ENCODE peak calls at places on chromosomes 4 and X, in six cellular contexts. I is WTC11, F is HCT116, O is H1, U is HepG2, E is K562. N is an unnamed sample.

GRCh38 chr4:186948361-186949291 is 225.0 kb upstream of the FAT1 start:
- DNase-seq in I (peak; percentile 68), F (no peak), O (no peak), U (no peak), E (peak; percentile 18), N (no peak)

GRCh38 chr4:1367936-1368289 is 20.9 kb downstream of the UVSSA start:
- DNase-seq in I (peak; percentile 10), F (no peak), O (no peak), U (no peak), E (no peak), N (no peak)

GRCh38 chr4:165355900-165356300 is 22.9 kb upstream of the CPE start:
- DNase-seq in I (peak; percentile 63), F (peak; percentile 59), O (no peak), U (peak; percentile 72), E (no peak), N (no peak)

GRCh38 chr4:34039766-34040165 is 2204.5 kb downstream of the ARAP2 start:
- DNase-seq in I (no peak), F (no peak), O (no peak), U (peak; percentile 1), E (peak; percentile 7), N (no peak)

GRCh38 chrX:146615807-146616206 is 193.8 kb upstream of the CXorf51B start:
- DNase-seq in I (no peak), F (no peak), O (no peak), U (no peak), E (no peak), N (no peak)

GRCh38 chr4:99336553-99336952 is 15.4 kb upstream of the ADH1B start:
- DNase-seq in I (no peak), F (no peak), O (no peak), U (no peak), E (no peak), N (no peak)

GRCh38 chr4:40055873-40056721 is 553 bp upstream of the N4BP2 start:
- DNase-seq in I (peak; percentile 77), F (no peak), O (no peak), U (peak; percentile 30), E (peak; percentile 68), N (no peak)

GRCh38 chrX:80721186-80721585 is 88.5 kb downstream of the BRWD3 start:
- DNase-seq in I (no peak), F (no peak), O (no peak), U (no peak), E (no peak), N (no peak)

GRCh38 chrX:153438522-153438921 is 7.3 kb downstream of the TREX2 start:
- DNase-seq in I (no peak), F (no peak), O (no peak), U (peak; percentile 20), E (no peak), N (no peak)

GRCh38 chrX:80879143-80879542 is 69.5 kb upstream of the BRWD3 start:
- DNase-seq in I (no peak), F (no peak), O (no peak), U (no peak), E (no peak), N (no peak)

GRCh38 chrX:77431227-77431626 is 16.0 kb upstream of the FGF16 start:
- DNase-seq in I (no peak), F (no peak), O (no peak), U (no peak), E (no peak), N (no peak)

GRCh38 chrX:23394421-23394820 is 59.8 kb downstream of the PTCHD1 start:
- DNase-seq in I (no peak), F (no peak), O (no peak), U (no peak), E (no peak), N (no peak)

GRCh38 chr4:18464160-18464559 is 442.6 kb upstream of the LCORL start:
- DNase-seq in I (no peak), F (no peak), O (no peak), U (no peak), E (no peak), N (no peak)
- TF ChIP-seq ATF3 in I (no peak), F (no peak), O (no peak), U (no peak), E (no peak), N (no peak)

DNA sequence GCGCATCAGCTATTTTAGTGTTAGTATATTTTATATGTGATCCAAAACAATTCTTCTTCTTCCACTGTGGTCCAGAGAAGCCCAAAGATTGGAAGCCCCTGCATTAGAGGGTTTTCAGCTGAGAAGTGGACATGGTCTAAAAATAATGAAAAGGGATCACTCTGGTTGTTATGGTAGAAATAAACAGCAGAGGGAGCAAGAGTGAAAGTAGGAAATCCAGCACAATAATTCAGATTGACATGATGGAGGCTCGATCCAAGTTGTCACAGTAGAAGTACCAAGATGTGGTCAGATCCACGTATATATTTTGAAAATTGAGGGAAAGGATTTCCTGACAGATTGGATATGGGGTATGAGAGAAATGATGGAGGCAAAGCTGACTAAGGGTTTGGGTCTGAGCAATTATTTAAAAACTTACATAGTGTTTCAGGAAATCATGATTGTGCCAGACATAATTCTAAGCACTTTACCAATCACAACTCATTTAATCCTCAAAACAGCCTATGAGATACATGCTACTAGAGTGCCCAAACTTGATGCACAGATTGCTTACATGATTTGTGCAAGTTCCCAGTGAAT is 17.0 kb upstream of the TMEM144 start:
- DNase-seq in I (no peak), F (peak; percentile 40), O (no peak), U (peak; percentile 43), E (peak; percentile 41), N (no peak)
- TF ChIP-seq ATF3 in I (no peak), F (no peak), O (no peak), U (no peak), E (no peak), N (no peak)

DNA sequence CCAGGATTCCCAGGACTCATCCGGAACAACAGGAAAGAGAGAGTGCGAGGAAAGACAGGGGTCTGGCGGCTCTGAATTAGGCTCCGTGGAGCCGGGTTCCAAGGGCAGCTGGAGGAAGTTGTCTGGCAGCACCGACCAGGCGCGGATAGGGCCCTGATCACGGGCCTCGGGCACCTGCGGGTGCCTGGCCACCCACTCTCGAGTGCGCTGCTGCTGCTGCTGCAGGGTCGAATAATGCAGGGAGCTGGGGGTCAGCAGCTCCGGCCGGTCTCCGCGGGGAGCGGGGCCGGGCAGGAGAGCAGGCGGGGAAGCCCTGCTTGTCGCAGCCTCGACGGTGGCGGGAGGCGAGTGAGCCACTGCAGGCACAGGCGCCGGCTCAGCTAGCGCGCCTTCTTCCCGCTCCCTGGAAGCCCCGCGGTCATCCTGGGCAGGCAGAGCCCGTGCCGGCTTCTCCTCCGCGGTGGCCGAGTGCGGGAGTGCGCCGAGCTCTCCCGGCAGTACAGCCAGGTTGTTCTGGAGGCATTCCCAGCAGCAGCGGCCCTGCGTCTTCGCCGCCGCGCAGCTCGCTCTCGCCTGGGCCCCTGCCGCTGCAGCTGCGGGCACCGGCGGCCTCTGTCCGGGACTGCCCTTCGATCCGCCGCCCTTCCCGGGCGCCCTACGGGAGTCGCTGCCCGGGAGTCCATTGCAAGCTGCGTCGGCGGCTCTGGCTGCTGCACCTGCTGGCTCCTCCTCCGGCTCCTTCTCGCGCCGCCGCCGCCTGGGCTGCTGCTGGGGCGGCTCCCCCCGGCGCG is 1.0 kb downstream of the SOWAHB start:
- DNase-seq in I (peak; percentile 65), F (no peak), O (no peak), U (no peak), E (no peak), N (no peak)
- TF ChIP-seq ATF3 in I (no peak), F (no peak), O (no peak), U (no peak), E (no peak), N (no peak)

DNA sequence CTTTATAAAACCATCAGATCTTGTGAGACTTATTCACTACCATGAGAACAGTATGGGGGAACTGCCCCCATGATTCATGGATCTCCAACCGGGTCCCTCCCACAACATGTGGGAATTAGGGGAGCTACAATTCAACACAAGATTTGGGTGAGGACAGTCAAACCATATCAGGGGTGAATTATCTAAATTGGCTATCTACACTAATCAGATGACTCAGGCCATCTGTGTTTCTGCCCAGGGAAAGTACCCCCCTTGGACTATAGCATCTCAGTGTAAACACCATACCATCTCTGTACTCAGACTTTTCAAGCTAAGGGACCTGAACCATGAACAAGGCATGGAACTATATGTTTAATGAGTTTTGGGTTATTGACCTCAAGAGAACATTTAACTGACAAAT is 76.8 kb downstream of the LNX1 start:
- DNase-seq in I (no peak), F (no peak), O (no peak), U (no peak), E (no peak), N (no peak)
- TF ChIP-seq ATF3 in I (no peak), F (no peak), O (no peak), U (no peak), E (no peak), N (no peak)

GRCh38 chr4:6776920-6777635 is 5.4 kb upstream of the KIAA0232 start:
- DNase-seq in I (no peak), F (no peak), O (no peak), U (no peak), E (no peak), N (no peak)
- TF ChIP-seq ATF3 in I (no peak), F (no peak), O (no peak), U (no peak), E (no peak), N (no peak)

GRCh38 chrX:103356023-103356798 is at the start of gene TCEAL9:
- DNase-seq in I (peak; percentile 36), F (peak; percentile 29), O (no peak), U (peak; percentile 51), E (peak; percentile 36), N (no peak)
- TF ChIP-seq ATF3 in I (no peak), F (no peak), O (no peak), U (no peak), E (no peak), N (no peak)

GRCh38 chrX:98931194-98931593 is 1478.9 kb downstream of the PCDH19 start:
- DNase-seq in I (no peak), F (no peak), O (no peak), U (no peak), E (no peak), N (no peak)
- TF ChIP-seq ATF3 in I (no peak), F (no peak), O (no peak), U (no peak), E (no peak), N (no peak)